ENCODE peak calls at places on chromosomes 11 and 22, in five cellular contexts. R is heart left ventricle, U is stomach, N is A549, T is ovary. B is an unnamed sample. For H3K9me3, the result is how much of the 10 kb centered on the place peaks cover.

GRCh38 chr11:112016088-112016764 is 9.0 kb upstream of the DLAT start:
- DNase-seq in R (no peak), N (no peak), U (no peak), T (no peak), B (no peak)

GRCh38 chr22:41697126-41697775 is 2.1 kb upstream of the MEI1 start:
- DNase-seq in N (peak), T (peak), U (peak), R (peak), B (peak)

GRCh38 chr11:394034-394857 is at the start of gene PKP3:
- DNase-seq in U (peak), N (peak), T (no peak), R (no peak), B (no peak)

GRCh38 chr22:38540731-38541130 is 29.3 kb downstream of the DMC1 start:
- DNase-seq in U (no peak), N (no peak), R (no peak), T (no peak), B (no peak)

GRCh38 chr11:119293461-119293860 is 23.5 kb downstream of the MCAM start:
- DNase-seq in T (no peak), R (no peak), U (no peak), N (no peak), B (no peak)

GRCh38 chr11:74540270-74540669 is 46.7 kb upstream of the LIPT2 start:
- DNase-seq in T (no peak), N (no peak), U (no peak), R (no peak), B (no peak)

GRCh38 chr11:108069947-108070346 is 51.4 kb upstream of the ACAT1 start:
- DNase-seq in U (no peak), T (no peak), N (no peak), R (no peak), B (no peak)

GRCh38 chr11:965206-965775 is 39.6 kb downstream of the AP2A2 start:
- DNase-seq in N (no peak), U (no peak), T (no peak), R (no peak), B (no peak)

GRCh38 chr22:17847360-17848078 is 73.2 kb upstream of the BID start:
- DNase-seq in U (no peak), N (no peak), R (no peak), T (no peak), B (no peak)

GRCh38 chr11:113805640-113806039 is 26.0 kb downstream of the CLDN25 start:
- DNase-seq in T (no peak), U (no peak), N (no peak), R (no peak), B (no peak)

GRCh38 chr11:67644472-67645418 is 5.2 kb upstream of the TBX10 start:
- DNase-seq in T (no peak), U (no peak), R (no peak), N (no peak), B (no peak)

GRCh38 chr11:114272311-114272710 is 23.9 kb upstream of the NNMT start:
- DNase-seq in T (no peak), N (no peak), U (no peak), R (no peak), B (no peak)

GRCh38 chr22:30574095-30574981 is at the start of gene GAL3ST1:
- DNase-seq in T (no peak), U (peak), N (peak), R (no peak), B (peak)

GRCh38 chr11:96097844-96098421 is 174.0 kb upstream of the MTMR2 start:
- DNase-seq in T (no peak), U (no peak), N (no peak), R (no peak), B (no peak)

GRCh38 chr11:62645660-62645933 is 816 bp downstream of the GANAB start:
- DNase-seq in T (no peak), R (no peak), U (no peak), N (no peak), B (no peak)

GRCh38 chr11:85961930-85962363 is 106.8 kb downstream of the CCDC83 start:
- DNase-seq in U (no peak), R (no peak), N (no peak), T (no peak), B (no peak)

GRCh38 chr22:36055376-36056310 is 27.0 kb upstream of the RBFOX2 start:
- DNase-seq in T (no peak), N (no peak), U (no peak), R (peak), B (no peak)
- H3K9me3 ChIP-seq in T (under half), N (under half), U (under half), R (under half), B (under half)

DNA sequence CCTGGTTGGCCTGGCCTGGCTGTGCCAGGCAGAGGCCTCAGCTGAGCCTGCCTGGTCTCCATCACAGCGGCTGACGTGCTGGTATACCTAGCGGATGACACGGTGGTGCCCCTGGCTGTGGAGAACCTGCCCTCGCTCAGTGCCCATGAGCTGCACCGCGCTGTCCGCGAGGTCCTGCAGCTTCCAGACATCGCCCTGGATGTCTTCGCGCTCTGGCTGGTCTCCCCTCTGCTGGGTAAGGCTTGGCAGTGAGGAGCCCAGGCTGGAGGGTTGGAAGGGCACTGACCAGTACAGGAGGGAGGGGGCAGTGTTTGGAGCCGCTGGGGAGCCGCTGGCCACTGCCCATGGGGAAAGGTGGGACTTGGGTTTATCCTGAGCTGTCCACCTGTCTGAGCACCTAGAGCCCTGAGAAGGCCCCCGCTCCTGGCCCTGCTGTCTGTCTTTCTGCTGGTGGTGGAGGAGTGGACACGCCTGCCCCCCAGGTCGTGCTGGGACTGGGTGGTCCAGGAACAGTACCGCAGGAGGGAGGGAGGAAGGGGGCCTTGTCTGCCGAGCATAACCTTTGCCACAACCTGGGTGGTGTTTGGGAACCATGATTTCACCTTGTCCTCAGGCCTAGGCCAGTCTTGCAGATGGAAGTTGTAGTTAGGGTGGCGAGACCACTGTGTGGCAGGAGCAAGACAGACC is 3.0 kb downstream of the FRMD8 start:
- DNase-seq in R (no peak), N (no peak), U (no peak), T (no peak), B (no peak)
- TF ChIP-seq POLR2A in R (no peak), N (no peak), U (no peak), T (no peak), B (no peak)

GRCh38 chr11:36153581-36153980 is 135.6 kb downstream of the COMMD9 start:
- DNase-seq in N (no peak), U (no peak), R (no peak), T (no peak), B (no peak)

GRCh38 chr11:36157151-36157519 is 132.1 kb downstream of the COMMD9 start:
- DNase-seq in U (no peak), N (no peak), R (no peak), T (no peak), B (no peak)

GRCh38 chr11:36155301-36155700 is 133.9 kb downstream of the COMMD9 start:
- DNase-seq in T (peak), U (no peak), R (no peak), N (no peak), B (no peak)

GRCh38 chr11:36156486-36157150 is 132.6 kb downstream of the COMMD9 start:
- DNase-seq in R (no peak), N (no peak), T (no peak), U (no peak), B (no peak)

GRCh38 chr11:36155770-36156485 is 133.3 kb downstream of the COMMD9 start:
- DNase-seq in R (no peak), U (no peak), N (no peak), T (peak), B (no peak)
- TF ChIP-seq CTCF in R (no peak), U (no peak), N (no peak), T (no peak), B (no peak)

DNA sequence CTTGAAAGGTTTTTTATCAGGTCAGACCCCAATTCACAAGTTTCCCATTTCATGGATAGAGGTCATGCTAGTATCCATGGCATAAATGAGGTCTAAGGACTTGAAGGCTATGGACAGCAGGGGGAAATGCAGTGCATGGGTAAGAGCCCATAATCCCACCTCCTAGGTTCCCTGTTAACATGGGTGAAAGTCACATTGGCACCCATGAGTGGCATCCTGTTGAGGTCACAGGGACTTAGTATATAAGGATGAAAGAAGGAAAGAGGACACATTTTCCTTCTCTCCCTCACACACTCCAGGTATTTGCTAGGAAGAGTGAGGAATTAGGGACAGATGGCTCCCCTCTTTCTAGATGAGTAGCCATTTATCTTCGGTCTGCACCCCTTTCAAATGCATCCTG is 9.4 kb upstream of the GLYAT start:
- DNase-seq in T (no peak), U (no peak), N (no peak), R (no peak), B (no peak)
- H3K9me3 ChIP-seq in T (under half), U (under half), N (under half), R (under half), B (under half)

DNA sequence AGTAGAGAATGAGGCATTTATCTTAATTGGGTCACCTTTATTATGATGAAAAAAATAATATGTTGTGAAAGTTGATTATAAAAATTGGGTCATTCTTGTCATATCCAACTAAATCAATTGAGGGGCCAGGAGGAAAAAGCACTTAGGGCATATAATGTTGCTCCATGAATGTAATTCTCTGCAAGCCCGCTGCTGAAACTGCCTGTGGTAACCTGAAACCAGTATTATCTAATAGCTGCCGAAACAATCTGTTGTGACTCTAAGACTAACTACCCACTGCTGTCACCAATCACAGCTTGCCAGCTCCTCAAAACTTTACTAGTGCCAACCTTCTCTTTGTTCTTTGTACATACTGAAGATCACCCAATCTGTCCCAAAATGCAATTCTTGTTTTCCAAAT is 115.8 kb downstream of the ATG16L2 start:
- DNase-seq in U (no peak), T (no peak), N (no peak), R (no peak), B (no peak)
- TF ChIP-seq POLR2A in U (no peak), T (no peak), N (no peak), R (no peak), B (no peak)

B was measured in right lobe of liver.